ENCODE peak calls at places on chromosomes 6 and 20, in four cellular contexts. One of them, this sample, is unnamed.

GRCh38 chr6:8441452-8441851 is 6.1 kb upstream of the SLC35B3 start:
- DNase-seq in aorta: no peak
- DNase-seq in MM.1S: no peak
- DNase-seq in adipocyte: no peak
- DNase-seq in this sample: no peak

GRCh38 chr20:19975436-19975799 is 41.7 kb upstream of the NAA20 start:
- DNase-seq in adipocyte: peak
- DNase-seq in aorta: peak
- DNase-seq in MM.1S: no peak
- DNase-seq in this sample: peak

GRCh38 chr20:57282691-57283361 is 16.4 kb upstream of the BMP7 start:
- DNase-seq in MM.1S: peak
- DNase-seq in adipocyte: no peak
- DNase-seq in aorta: no peak
- DNase-seq in this sample: no peak

GRCh38 chr6:159044899-159045727 is at the start of gene TAGAP:
- DNase-seq in adipocyte: peak
- DNase-seq in MM.1S: peak
- DNase-seq in aorta: peak
- DNase-seq in this sample: no peak

GRCh38 chr6:161027385-161027784 is 35.8 kb downstream of the MAP3K4 start:
- DNase-seq in aorta: no peak
- DNase-seq in MM.1S: no peak
- DNase-seq in adipocyte: peak
- DNase-seq in this sample: no peak

GRCh38 chr6:84426002-84426705 is 198.7 kb upstream of the CEP162 start:
- DNase-seq in adipocyte: no peak
- DNase-seq in aorta: no peak
- DNase-seq in MM.1S: no peak
- DNase-seq in this sample: no peak

GRCh38 chr6:81148726-81149125 is 603.8 kb downstream of the TENT5A start:
- DNase-seq in adipocyte: no peak
- DNase-seq in aorta: no peak
- DNase-seq in MM.1S: no peak
- DNase-seq in this sample: no peak

GRCh38 chr6:140462495-140463311 is 1088.3 kb upstream of the CITED2 start:
- DNase-seq in aorta: no peak
- DNase-seq in adipocyte: peak
- DNase-seq in MM.1S: no peak
- DNase-seq in this sample: peak

GRCh38 chr6:127966616-127967015 is 65.8 kb upstream of the THEMIS start:
- DNase-seq in adipocyte: peak
- DNase-seq in MM.1S: no peak
- DNase-seq in aorta: no peak
- DNase-seq in this sample: no peak

GRCh38 chr20:48360338-48360698 is 467.5 kb downstream of the PREX1 start:
- DNase-seq in aorta: no peak
- DNase-seq in MM.1S: peak
- DNase-seq in adipocyte: no peak
- DNase-seq in this sample: no peak

GRCh38 chr20:1734269-1734858 is 76.8 kb upstream of the SIRPG start:
- DNase-seq in aorta: no peak
- DNase-seq in adipocyte: no peak
- DNase-seq in MM.1S: peak
- DNase-seq in this sample: peak

GRCh38 chr20:39909447-39909846 is 779.6 kb downstream of the MAFB start:
- DNase-seq in aorta: peak
- DNase-seq in MM.1S: no peak
- DNase-seq in adipocyte: no peak
- DNase-seq in this sample: no peak

GRCh38 chr6:73951186-73951585 is 255.2 kb downstream of the CD109 start:
- DNase-seq in aorta: no peak
- DNase-seq in adipocyte: peak
- DNase-seq in MM.1S: no peak
- DNase-seq in this sample: peak

GRCh38 chr20:41047975-41048305 is 19.3 kb downstream of the TOP1 start:
- DNase-seq in aorta: no peak
- DNase-seq in MM.1S: peak
- DNase-seq in adipocyte: peak
- DNase-seq in this sample: peak

GRCh38 chr6:137150072-137150471 is 23.4 kb downstream of the IL22RA2 start:
- DNase-seq in MM.1S: no peak
- DNase-seq in aorta: no peak
- DNase-seq in adipocyte: no peak
- DNase-seq in this sample: no peak

GRCh38 chr6:24859132-24859531 is 60.4 kb upstream of the ARMH2 start:
- DNase-seq in adipocyte: no peak
- DNase-seq in aorta: no peak
- DNase-seq in MM.1S: no peak
- DNase-seq in this sample: no peak

GRCh38 chr20:50113420-50114224 is 672 bp upstream of the UBE2V1 start:
- DNase-seq in adipocyte: no peak
- DNase-seq in MM.1S: peak
- DNase-seq in aorta: no peak
- DNase-seq in this sample: no peak
- H3K4me3 ChIP-seq in adipocyte: peak
- H3K4me3 ChIP-seq in MM.1S: peak
- H3K4me3 ChIP-seq in aorta: no peak
- H3K4me3 ChIP-seq in this sample: peak

GRCh38 chr20:23049201-23049932 is at the start of gene THBD:
- DNase-seq in MM.1S: no peak
- DNase-seq in aorta: peak
- DNase-seq in adipocyte: peak
- DNase-seq in this sample: peak

GRCh38 chr20:23049933-23050838 is 714 bp upstream of the THBD start:
- DNase-seq in MM.1S: no peak
- DNase-seq in adipocyte: peak
- DNase-seq in aorta: peak
- DNase-seq in this sample: peak

GRCh38 chr20:23048283-23049200 is 930 bp downstream of the THBD start:
- DNase-seq in adipocyte: peak
- DNase-seq in aorta: peak
- DNase-seq in MM.1S: no peak
- DNase-seq in this sample: peak

GRCh38 chr20:23052904-23053303 is 3.4 kb upstream of the THBD start:
- DNase-seq in aorta: no peak
- DNase-seq in adipocyte: no peak
- DNase-seq in MM.1S: no peak
- DNase-seq in this sample: no peak

GRCh38 chr20:23050847-23051627 is 1.6 kb upstream of the THBD start:
- DNase-seq in MM.1S: no peak
- DNase-seq in aorta: peak
- DNase-seq in adipocyte: peak
- DNase-seq in this sample: peak
- H3K4me3 ChIP-seq in MM.1S: no peak
- H3K4me3 ChIP-seq in aorta: peak
- H3K4me3 ChIP-seq in adipocyte: peak
- H3K4me3 ChIP-seq in this sample: peak

DNA sequence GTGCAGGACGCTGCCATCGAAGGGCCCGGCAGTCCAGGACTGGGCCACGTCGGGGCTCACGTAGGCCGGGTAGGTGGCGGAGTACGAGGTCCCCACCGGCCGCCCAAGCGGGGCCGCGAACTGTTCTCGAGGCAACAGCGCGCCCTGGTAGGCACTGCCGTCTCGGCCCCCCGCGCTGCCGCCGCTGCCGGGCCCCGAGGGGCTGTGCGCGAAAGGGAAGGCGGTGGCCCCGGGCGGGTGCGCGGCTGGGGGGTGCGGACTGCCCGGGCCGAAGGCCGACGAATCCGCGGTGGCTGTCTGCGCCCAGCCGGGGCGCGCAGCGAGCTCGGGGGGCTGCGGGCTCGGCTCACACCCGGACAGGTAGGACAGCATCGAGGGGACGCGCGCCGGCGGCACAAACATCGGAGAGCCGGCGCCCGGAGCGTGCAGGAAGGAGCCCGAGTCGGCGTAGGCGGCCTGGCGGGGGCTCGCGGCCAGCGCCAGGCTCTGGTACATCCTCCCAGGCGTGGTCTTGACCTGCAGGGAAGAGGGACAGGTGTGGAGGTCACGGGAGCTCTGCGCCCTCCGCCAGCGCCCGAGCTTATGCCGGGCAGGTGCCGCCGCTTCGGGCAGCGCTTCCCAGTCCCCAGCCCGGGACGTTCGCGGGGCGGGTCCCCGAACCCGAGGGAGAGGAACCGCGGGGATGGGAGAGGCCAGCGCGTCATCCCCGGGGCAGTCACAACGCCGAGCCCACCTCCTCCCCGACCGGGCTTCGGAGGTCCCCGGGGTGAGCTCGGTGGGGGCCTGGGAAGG is 572 bp downstream of the GATA5 start:
- DNase-seq in adipocyte: no peak
- DNase-seq in aorta: no peak
- DNase-seq in MM.1S: no peak
- DNase-seq in this sample: no peak
- H3K4me3 ChIP-seq in adipocyte: no peak
- H3K4me3 ChIP-seq in aorta: peak
- H3K4me3 ChIP-seq in MM.1S: no peak
- H3K4me3 ChIP-seq in this sample: no peak

DNA sequence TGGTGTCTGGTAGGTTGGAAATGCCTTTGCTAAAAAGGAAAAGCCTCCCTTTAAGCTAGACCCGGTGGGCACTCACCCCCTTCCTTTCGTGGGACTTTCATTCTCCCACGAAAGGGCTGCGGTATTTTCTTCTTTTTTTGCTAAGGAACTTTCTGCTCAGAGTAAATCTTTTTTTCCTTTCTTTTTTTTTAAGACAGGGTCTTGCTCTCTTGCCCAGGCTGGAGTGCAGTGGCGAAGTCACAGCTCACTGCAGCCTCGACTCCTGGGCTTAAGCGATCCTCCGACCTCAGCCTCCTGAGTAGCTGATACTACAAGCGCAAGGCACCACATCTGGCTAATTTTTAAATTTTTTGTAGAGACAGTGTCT is 4.0 kb downstream of the TP53TG5 start:
- DNase-seq in aorta: no peak
- DNase-seq in adipocyte: no peak
- DNase-seq in MM.1S: no peak
- DNase-seq in this sample: no peak
- H3K4me3 ChIP-seq in aorta: no peak
- H3K4me3 ChIP-seq in adipocyte: peak
- H3K4me3 ChIP-seq in MM.1S: no peak
- H3K4me3 ChIP-seq in this sample: peak

GRCh38 chr6:113672691-113673149 is 184.4 kb upstream of the MARCKS start:
- DNase-seq in MM.1S: no peak
- DNase-seq in adipocyte: peak
- DNase-seq in aorta: peak
- DNase-seq in this sample: peak
- H3K4me3 ChIP-seq in MM.1S: no peak
- H3K4me3 ChIP-seq in adipocyte: peak
- H3K4me3 ChIP-seq in aorta: peak
- H3K4me3 ChIP-seq in this sample: peak

GRCh38 chr20:5000263-5001173 is 792 bp downstream of the SLC23A2 start:
- DNase-seq in aorta: peak
- DNase-seq in MM.1S: peak
- DNase-seq in adipocyte: peak
- DNase-seq in this sample: no peak

GRCh38 chr20:5001174-5002076 is at the start of gene SLC23A2:
- DNase-seq in aorta: peak
- DNase-seq in MM.1S: peak
- DNase-seq in adipocyte: peak
- DNase-seq in this sample: no peak

GRCh38 chr20:5002077-5002413 is 735 bp upstream of the SLC23A2 start:
- DNase-seq in adipocyte: no peak
- DNase-seq in MM.1S: peak
- DNase-seq in aorta: no peak
- DNase-seq in this sample: no peak

GRCh38 chr20:4998160-4998651 is 3.1 kb downstream of the SLC23A2 start:
- DNase-seq in aorta: no peak
- DNase-seq in adipocyte: no peak
- DNase-seq in MM.1S: no peak
- DNase-seq in this sample: no peak

GRCh38 chr20:4999788-5000187 is 1.5 kb downstream of the SLC23A2 start:
- DNase-seq in MM.1S: peak
- DNase-seq in adipocyte: no peak
- DNase-seq in aorta: no peak
- DNase-seq in this sample: no peak
- H3K4me3 ChIP-seq in MM.1S: peak
- H3K4me3 ChIP-seq in adipocyte: peak
- H3K4me3 ChIP-seq in aorta: no peak
- H3K4me3 ChIP-seq in this sample: peak

GRCh38 chr6:14664112-14664592 is 546.6 kb downstream of the CD83 start:
- DNase-seq in adipocyte: no peak
- DNase-seq in aorta: no peak
- DNase-seq in MM.1S: peak
- DNase-seq in this sample: no peak

GRCh38 chr6:14665827-14666724 is 548.5 kb downstream of the CD83 start:
- DNase-seq in aorta: peak
- DNase-seq in MM.1S: no peak
- DNase-seq in adipocyte: peak
- DNase-seq in this sample: peak

GRCh38 chr6:14661188-14661587 is 543.6 kb downstream of the CD83 start:
- DNase-seq in adipocyte: no peak
- DNase-seq in MM.1S: peak
- DNase-seq in aorta: no peak
- DNase-seq in this sample: peak

GRCh38 chr6:14661696-14662095 is 544.1 kb downstream of the CD83 start:
- DNase-seq in MM.1S: no peak
- DNase-seq in adipocyte: no peak
- DNase-seq in aorta: no peak
- DNase-seq in this sample: no peak

DNA sequence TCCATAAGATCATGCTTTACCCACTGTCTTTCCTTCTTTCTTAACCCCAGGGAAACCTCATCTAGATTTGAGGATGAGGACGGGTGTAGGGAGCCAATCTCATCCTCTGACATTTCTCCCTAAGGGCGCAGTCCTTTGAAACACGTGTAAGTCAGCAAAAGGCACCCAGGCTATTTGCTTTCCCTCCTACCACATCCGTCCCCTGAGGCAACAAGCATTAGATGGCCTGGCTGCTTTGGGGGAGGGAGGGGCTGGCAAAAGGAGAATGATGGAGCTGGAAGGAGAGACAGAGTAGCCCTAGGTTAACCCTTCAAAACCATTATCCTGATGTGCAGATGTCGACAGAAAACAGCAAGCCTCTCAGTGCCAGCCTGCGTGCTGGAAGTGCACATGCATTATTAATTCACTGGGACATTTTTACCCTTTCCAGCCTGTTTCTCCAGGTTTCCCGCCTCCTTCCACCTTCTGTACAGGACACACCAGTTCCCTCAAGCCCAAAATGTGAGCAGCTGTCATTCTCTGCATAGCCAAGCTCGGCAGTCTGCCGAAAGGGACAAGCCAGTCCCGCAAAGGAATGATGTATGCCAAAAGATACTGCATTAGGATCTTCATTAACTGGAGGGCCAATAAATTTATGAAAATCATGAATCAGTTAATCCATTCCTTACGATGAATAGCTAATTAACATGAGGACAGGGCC is 547.2 kb downstream of the CD83 start:
- DNase-seq in MM.1S: no peak
- DNase-seq in aorta: no peak
- DNase-seq in adipocyte: peak
- DNase-seq in this sample: no peak
- H3K4me3 ChIP-seq in MM.1S: no peak
- H3K4me3 ChIP-seq in aorta: no peak
- H3K4me3 ChIP-seq in adipocyte: no peak
- H3K4me3 ChIP-seq in this sample: no peak

GRCh38 chr20:53933232-53933846 is 137.1 kb downstream of the BCAS1 start:
- DNase-seq in aorta: no peak
- DNase-seq in adipocyte: no peak
- DNase-seq in MM.1S: no peak
- DNase-seq in this sample: no peak
- H3K4me3 ChIP-seq in aorta: no peak
- H3K4me3 ChIP-seq in adipocyte: no peak
- H3K4me3 ChIP-seq in MM.1S: no peak
- H3K4me3 ChIP-seq in this sample: no peak

This sample was measured in fibroblast of pulmonary artery.